ENCODE peak calls at places on chromosomes 7 and 10, in five cellular contexts. W is neural progenitor cell; N is NT2/D1; G is CD8-positive, alpha-beta memory T cell; T is body of pancreas. E is an unnamed sample. For H3K27me3, the result is how much of the 10 kb centered on the place peaks cover.

GRCh38 chr7:4634166-4634565 is 47.9 kb upstream of the FOXK1 start:
- DNase-seq in W (no peak), N (no peak), G (no peak), T (no peak), E (no peak)

GRCh38 chr10:74081192-74081803 is 69.3 kb downstream of the AP3M1 start:
- DNase-seq in W (peak), N (peak), G (peak), T (peak), E (no peak)

GRCh38 chr10:124035928-124036558 is 57.4 kb downstream of the CHST15 start:
- DNase-seq in W (no peak), N (no peak), G (peak), T (peak), E (peak)

GRCh38 chr10:97053285-97053684 is 132.5 kb downstream of the SLIT1 start:
- DNase-seq in W (no peak), N (no peak), G (no peak), T (no peak), E (no peak)

GRCh38 chr10:5840314-5841307 is 27.4 kb upstream of the GDI2 start:
- DNase-seq in W (peak), N (no peak), G (no peak), T (peak), E (no peak)

GRCh38 chr7:129783097-129783919 is 169.5 kb downstream of the UBE2H start:
- DNase-seq in W (peak), N (no peak), G (no peak), T (no peak), E (no peak)

GRCh38 chr7:149454006-149454405 is 6.9 kb downstream of the ZNF777 start:
- DNase-seq in W (no peak), N (no peak), G (no peak), T (no peak), E (no peak)

GRCh38 chr10:42988069-42988468 is 88.8 kb upstream of the RET start:
- DNase-seq in W (no peak), N (no peak), G (no peak), T (peak), E (no peak)

GRCh38 chr7:20152511-20152910 is 64.7 kb downstream of the MACC1 start:
- DNase-seq in W (no peak), N (no peak), G (no peak), T (no peak), E (no peak)

GRCh38 chr10:52755297-52756062 is 17.1 kb downstream of the MBL2 start:
- DNase-seq in W (no peak), N (no peak), G (no peak), T (no peak), E (no peak)

GRCh38 chr7:96414931-96415292 is 93.0 kb upstream of the SLC25A13 start:
- DNase-seq in W (peak), N (peak), G (peak), T (peak), E (no peak)

GRCh38 chr7:143519411-143520131 is 41.9 kb downstream of the TAS2R41 start:
- DNase-seq in W (no peak), N (no peak), G (no peak), T (no peak), E (no peak)

GRCh38 chr10:19931886-19932285 is 115.7 kb downstream of the PLXDC2 start:
- DNase-seq in W (no peak), N (no peak), G (no peak), T (no peak), E (no peak)

GRCh38 chr10:1638889-1639418 is 98.4 kb downstream of the ADARB2 start:
- DNase-seq in W (no peak), N (no peak), G (no peak), T (peak), E (no peak)

GRCh38 chr7:92769844-92770243 is 66.5 kb downstream of the CDK6 start:
- DNase-seq in W (no peak), N (no peak), G (no peak), T (no peak), E (no peak)

GRCh38 chr10:89355373-89355772 is 22.5 kb upstream of the IFIT1B start:
- DNase-seq in W (no peak), N (no peak), G (no peak), T (no peak), E (no peak)

GRCh38 chr10:18918545-18918944 is 130.1 kb upstream of the MALRD1 start:
- DNase-seq in W (no peak), N (no peak), G (no peak), T (no peak), E (no peak)

GRCh38 chr10:119867317-119867716 is 5.3 kb downstream of the MCMBP start:
- DNase-seq in W (no peak), N (no peak), G (no peak), T (no peak), E (no peak)

GRCh38 chr7:47508389-47509380 is 73.2 kb downstream of the TNS3 start:
- DNase-seq in W (no peak), N (no peak), G (no peak), T (no peak), E (no peak)

GRCh38 chr10:79202188-79203013 is 133.6 kb downstream of the ZMIZ1 start:
- DNase-seq in W (peak), N (no peak), G (no peak), T (peak), E (no peak)

GRCh38 chr7:141704741-141705140 is 2.8 kb upstream of the DENND11 start:
- DNase-seq in W (no peak), N (no peak), G (no peak), T (no peak), E (no peak)

GRCh38 chr10:75662715-75663114 is 231.3 kb downstream of the LRMDA start:
- DNase-seq in W (no peak), N (no peak), G (no peak), T (peak), E (no peak)

GRCh38 chr10:119516381-119517234 is 25.9 kb downstream of the RGS10 start:
- DNase-seq in W (no peak), N (no peak), G (peak), T (no peak), E (no peak)

GRCh38 chr10:121418126-121418777 is 180.0 kb downstream of the FGFR2 start:
- DNase-seq in W (no peak), N (no peak), G (no peak), T (no peak), E (no peak)

GRCh38 chr10:110029448-110029847 is 21.7 kb downstream of the ADD3 start:
- DNase-seq in W (no peak), N (no peak), G (no peak), T (no peak), E (no peak)

GRCh38 chr10:103598654-103599115 is 105.2 kb downstream of the NEURL1 start:
- DNase-seq in W (peak), N (peak), G (no peak), T (peak), E (no peak)

GRCh38 chr7:151276651-151277590 is 28.4 kb upstream of the SMARCD3 start:
- DNase-seq in W (peak), N (peak), G (peak), T (peak), E (no peak)

GRCh38 chr10:79038841-79039201 is 29.9 kb upstream of the ZMIZ1 start:
- DNase-seq in W (peak), N (peak), G (no peak), T (no peak), E (no peak)

GRCh38 chr7:47710201-47710935 is 128.5 kb upstream of the TNS3 start:
- DNase-seq in W (no peak), N (no peak), G (no peak), T (no peak), E (no peak)

GRCh38 chr7:133528796-133529195 is 275.9 kb downstream of the EXOC4 start:
- DNase-seq in W (no peak), N (no peak), G (no peak), T (no peak), E (no peak)

GRCh38 chr10:123442901-123443300 is 223.3 kb upstream of the GPR26 start:
- DNase-seq in W (no peak), N (no peak), G (no peak), T (no peak), E (no peak)

GRCh38 chr7:25369794-25370193 is 141.5 kb upstream of the NPVF start:
- DNase-seq in W (no peak), N (no peak), G (no peak), T (peak), E (no peak)

GRCh38 chr10:99659868-99660366 is 608 bp downstream of the ENTPD7 start:
- DNase-seq in W (no peak), N (no peak), G (no peak), T (no peak), E (no peak)

GRCh38 chr7:134811798-134812197 is 32.4 kb downstream of the CALD1 start:
- DNase-seq in W (no peak), N (no peak), G (no peak), T (no peak), E (no peak)

GRCh38 chr7:66837007-66837406 is 84.0 kb upstream of the TMEM248 start:
- DNase-seq in W (peak), N (peak), G (no peak), T (no peak), E (no peak)

GRCh38 chr10:85597006-85597405 is 769.6 kb downstream of the GRID1 start:
- DNase-seq in W (peak), N (no peak), G (no peak), T (no peak), E (no peak)

GRCh38 chr10:72597897-72598296 is 28.0 kb downstream of the MICU1 start:
- DNase-seq in W (no peak), N (no peak), G (no peak), T (no peak), E (no peak)

GRCh38 chr10:121990015-121990677 is 1.2 kb downstream of the TACC2 start:
- DNase-seq in W (no peak), N (no peak), G (no peak), T (peak), E (no peak)

DNA sequence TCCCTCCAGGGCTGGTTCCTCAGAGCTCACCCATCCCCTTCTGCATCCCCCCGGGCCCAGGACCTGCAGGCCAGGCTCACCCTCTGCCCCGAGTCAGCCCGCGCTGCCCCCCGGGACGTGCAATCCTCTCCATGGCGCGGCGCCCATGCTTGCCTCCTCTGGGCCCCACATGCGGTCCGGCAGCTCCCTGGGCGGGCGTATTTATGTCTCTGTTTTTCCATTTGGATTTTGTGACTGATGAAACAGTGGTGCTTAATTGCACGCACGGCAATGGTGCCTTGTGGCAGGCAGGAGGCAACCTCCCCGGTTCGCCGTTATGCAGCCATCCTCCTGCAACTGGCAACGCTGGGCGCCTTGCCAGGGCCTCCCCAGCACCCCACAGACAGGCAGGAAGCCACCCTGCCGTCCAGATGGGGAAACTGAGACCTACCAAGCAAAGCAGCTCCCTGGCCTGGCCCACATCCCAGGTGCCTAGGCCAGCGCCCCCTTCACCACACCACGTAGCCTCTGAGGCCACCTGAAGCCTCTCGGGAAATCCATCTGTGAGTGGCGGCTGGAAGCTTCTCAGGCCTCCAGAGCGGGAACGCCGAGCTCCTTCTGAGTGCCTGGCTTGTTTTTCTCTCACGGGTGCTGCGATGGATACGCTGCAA is 58.5 kb downstream of the UNCX start:
- DNase-seq in W (no peak), N (no peak), G (no peak), T (no peak), E (no peak)
- H3K27me3 ChIP-seq in W (half or more), N (under half), G (under half), T (under half), E (under half)

GRCh38 chr7:44325811-44326241 is 432 bp upstream of the CAMK2B start:
- DNase-seq in W (peak), N (peak), G (no peak), T (no peak), E (no peak)
- H3K27me3 ChIP-seq in W (half or more), N (half or more), G (under half), T (under half), E (under half)

DNA sequence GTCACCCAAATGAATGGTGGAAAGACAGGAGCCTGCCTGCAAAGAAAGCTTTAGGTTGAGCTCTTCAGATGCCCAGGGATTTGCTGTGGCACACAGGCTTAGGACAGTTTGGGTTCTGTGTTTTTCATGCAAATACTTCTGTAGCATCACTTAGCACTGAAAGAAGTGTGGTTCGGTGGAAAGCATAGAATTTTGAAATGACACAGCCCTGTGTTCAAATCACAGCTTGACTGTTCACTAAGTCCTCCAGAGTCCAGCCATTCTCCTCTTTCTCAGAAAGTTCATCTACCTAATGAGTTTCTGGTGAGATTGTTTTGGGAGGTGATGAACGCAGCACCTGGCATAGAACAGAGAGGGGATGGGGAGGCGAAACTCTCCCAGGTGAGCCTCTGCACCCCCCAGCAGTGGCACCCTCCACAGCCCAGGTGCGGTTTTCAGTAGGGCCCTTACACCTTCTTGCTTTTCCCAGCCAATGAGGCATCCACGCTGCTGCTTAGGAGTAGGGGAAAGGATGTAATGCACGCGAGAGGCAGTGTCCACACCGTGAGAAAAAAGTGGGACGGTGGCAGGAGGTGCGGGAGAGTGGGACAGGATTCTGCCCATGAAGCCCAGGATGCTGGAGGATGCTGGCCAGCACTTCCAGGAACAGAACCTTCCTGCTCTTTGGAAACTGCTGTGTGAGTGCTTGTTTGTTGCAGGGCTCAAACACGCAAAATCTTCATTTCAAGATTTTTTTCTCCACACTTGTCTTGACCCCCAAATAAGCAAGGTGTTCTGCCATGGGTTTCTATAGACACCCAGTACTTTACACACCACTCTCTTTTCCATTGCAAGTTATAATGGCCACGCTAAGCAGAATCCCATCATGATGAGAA is 11.6 kb downstream of the EN2 start:
- DNase-seq in W (peak), N (no peak), G (no peak), T (no peak), E (no peak)
- H3K27me3 ChIP-seq in W (half or more), N (half or more), G (half or more), T (half or more), E (half or more)

DNA sequence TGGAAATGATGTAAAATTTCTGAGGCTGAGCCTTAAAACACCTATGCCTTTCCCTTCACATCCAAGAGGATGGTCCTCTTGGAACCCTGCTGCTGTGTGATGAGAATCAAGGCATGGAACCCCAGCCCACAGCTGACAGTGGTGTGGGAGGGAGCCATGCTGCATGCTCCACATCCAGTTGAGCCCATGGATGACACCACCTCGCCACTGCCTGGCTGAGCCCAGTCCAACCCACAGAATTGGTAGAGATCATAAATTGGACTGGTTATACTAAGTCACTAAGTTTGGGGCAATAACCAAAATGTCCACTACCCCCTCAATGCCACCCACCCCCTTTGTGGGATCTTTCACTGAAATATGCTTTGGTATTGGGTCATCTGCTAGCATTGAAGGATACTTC is 45.9 kb upstream of the C10orf90 start:
- DNase-seq in W (no peak), N (no peak), G (no peak), T (no peak), E (no peak)
- H3K27me3 ChIP-seq in W (under half), N (under half), G (under half), T (under half), E (under half)

DNA sequence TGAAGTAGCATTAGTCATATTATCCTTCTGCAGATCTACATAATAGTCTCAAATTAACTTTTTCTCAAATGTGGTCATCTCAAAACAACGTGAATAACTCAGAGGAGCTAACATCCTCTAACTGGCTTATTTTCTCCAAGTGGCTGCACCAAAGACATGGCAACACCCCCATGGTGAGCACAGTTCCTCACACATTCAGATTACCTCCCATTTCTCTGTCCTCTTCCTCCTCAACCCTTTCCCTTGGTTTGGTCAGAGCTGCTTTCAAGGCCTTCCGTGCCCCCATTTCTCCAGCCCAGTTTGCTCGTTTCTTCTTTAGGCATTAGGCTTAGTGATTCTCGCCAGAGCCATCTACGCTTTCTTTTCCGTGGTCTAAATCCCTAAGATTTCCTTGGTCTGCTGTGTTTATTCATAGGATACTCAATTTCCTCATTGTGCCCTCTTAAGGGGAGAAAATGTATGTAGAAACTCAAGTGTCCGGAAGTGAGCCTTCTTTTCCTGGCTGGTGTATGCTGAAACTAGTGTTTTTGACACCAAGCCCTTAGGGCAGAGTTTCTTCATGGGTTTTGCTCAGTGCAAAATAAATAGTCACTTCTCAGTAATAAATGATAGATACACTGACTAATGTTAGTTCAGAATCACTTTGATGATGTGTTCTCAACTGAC is 2.6 kb downstream of the MET start:
- DNase-seq in W (peak), N (no peak), G (no peak), T (no peak), E (no peak)
- H3K27me3 ChIP-seq in W (under half), N (under half), G (under half), T (under half), E (under half)

GRCh38 chr10:131086094-131086493 is 225.4 kb downstream of the TCERG1L start:
- DNase-seq in W (no peak), N (no peak), G (no peak), T (no peak), E (no peak)
- H3K27me3 ChIP-seq in W (under half), N (under half), G (under half), T (under half), E (under half)

GRCh38 chr10:94098916-94099315 is 105.2 kb downstream of the PLCE1 start:
- DNase-seq in W (no peak), N (no peak), G (no peak), T (no peak), E (no peak)
- H3K27me3 ChIP-seq in W (under half), N (under half), G (under half), T (under half), E (under half)

DNA sequence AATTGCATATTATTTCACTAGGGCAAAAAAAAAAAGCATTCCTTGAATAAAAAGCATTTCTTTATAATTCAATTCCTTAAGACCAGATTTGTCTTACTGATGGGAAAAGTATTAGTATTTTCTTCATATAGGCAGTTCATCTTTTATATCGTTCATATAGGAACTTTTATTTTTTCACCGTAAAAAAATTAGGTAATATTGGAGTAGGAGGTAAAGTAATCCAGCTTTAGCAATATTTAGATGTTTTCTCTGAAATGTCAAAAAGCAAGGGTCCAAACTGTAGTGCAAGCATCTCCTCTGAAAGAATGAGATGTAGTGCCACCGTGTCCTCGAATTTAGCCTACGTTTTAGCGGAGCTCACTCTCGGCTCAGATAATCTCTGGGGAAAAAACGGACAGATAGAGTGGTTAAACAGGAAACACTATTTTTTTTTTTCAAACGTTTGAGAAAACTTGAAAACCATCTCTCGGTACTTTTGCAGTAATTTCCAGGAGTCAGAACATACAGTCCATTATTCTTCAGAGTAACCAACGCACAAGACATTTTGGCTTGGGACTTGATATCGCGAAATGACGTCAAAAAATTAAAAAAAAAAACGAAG is 5.4 kb upstream of the SPAG6 start:
- DNase-seq in W (no peak), N (no peak), G (no peak), T (no peak), E (no peak)
- H3K27me3 ChIP-seq in W (half or more), N (half or more), G (half or more), T (under half), E (under half)

DNA sequence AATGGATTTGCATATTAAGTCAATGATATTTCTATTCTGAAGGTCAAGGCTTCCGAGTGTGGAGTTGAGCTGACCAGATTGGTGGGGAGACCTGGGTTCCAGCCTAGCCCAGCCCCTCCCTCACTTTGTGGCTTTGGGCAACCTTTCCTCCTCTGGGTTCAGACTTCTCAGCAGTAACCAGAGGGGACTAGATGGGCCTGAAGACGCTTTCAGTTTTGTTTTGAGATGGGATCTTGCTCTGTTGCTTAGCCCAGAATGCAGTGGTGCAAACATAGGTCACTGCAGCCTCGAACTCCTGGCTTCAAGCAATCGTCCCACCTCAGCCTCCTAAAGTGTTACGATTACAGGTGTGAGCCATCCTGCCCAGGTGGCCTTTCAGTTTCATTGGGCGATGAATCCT is 68.1 kb upstream of the LEP start:
- DNase-seq in W (no peak), N (no peak), G (no peak), T (no peak), E (no peak)
- H3K27me3 ChIP-seq in W (half or more), N (under half), G (under half), T (under half), E (under half)

E was measured in esophagus squamous epithelium.